ENCODE peak calls at places on chromosome 18, in six cellular contexts. One of them, this sample, is unnamed.

GRCh38 chr18:48230459-48231113 is 178.6 kb downstream of the ZBTB7C start:
- DNase-seq in brain microvascular endothelial cell: peak
- DNase-seq in testis: peak
- DNase-seq in foreskin keratinocyte: peak
- DNase-seq in Peyer's patch: no peak
- DNase-seq in IMR-90: peak
- DNase-seq in this sample: peak

GRCh38 chr18:9086624-9087023 is 15.9 kb upstream of the NDUFV2 start:
- DNase-seq in brain microvascular endothelial cell: no peak
- DNase-seq in IMR-90: no peak
- DNase-seq in Peyer's patch: no peak
- DNase-seq in foreskin keratinocyte: no peak
- DNase-seq in testis: no peak
- DNase-seq in this sample: no peak

GRCh38 chr18:48365965-48366364 is 43.2 kb downstream of the ZBTB7C start:
- DNase-seq in Peyer's patch: no peak
- DNase-seq in foreskin keratinocyte: no peak
- DNase-seq in IMR-90: no peak
- DNase-seq in brain microvascular endothelial cell: no peak
- DNase-seq in testis: no peak
- DNase-seq in this sample: no peak

GRCh38 chr18:76686737-76687231 is 135.6 kb upstream of the ZNF236 start:
- DNase-seq in testis: peak
- DNase-seq in IMR-90: peak
- DNase-seq in brain microvascular endothelial cell: peak
- DNase-seq in Peyer's patch: no peak
- DNase-seq in foreskin keratinocyte: peak
- DNase-seq in this sample: peak

GRCh38 chr18:6776193-6776592 is 46.7 kb downstream of the ARHGAP28 start:
- DNase-seq in foreskin keratinocyte: no peak
- DNase-seq in Peyer's patch: no peak
- DNase-seq in IMR-90: peak
- DNase-seq in brain microvascular endothelial cell: peak
- DNase-seq in testis: peak
- DNase-seq in this sample: no peak

GRCh38 chr18:27954226-27954625 is 222.7 kb downstream of the CDH2 start:
- DNase-seq in testis: no peak
- DNase-seq in Peyer's patch: no peak
- DNase-seq in foreskin keratinocyte: no peak
- DNase-seq in brain microvascular endothelial cell: peak
- DNase-seq in IMR-90: peak
- DNase-seq in this sample: no peak

GRCh38 chr18:49250819-49251388 is 209.5 kb downstream of the DYM start:
- DNase-seq in testis: no peak
- DNase-seq in IMR-90: peak
- DNase-seq in foreskin keratinocyte: peak
- DNase-seq in Peyer's patch: no peak
- DNase-seq in brain microvascular endothelial cell: peak
- DNase-seq in this sample: peak

GRCh38 chr18:49177812-49178211 is 227.0 kb upstream of the SMAD7 start:
- DNase-seq in IMR-90: peak
- DNase-seq in testis: no peak
- DNase-seq in foreskin keratinocyte: peak
- DNase-seq in Peyer's patch: no peak
- DNase-seq in brain microvascular endothelial cell: no peak
- DNase-seq in this sample: no peak

GRCh38 chr18:61606759-61607158 is 273.5 kb downstream of the CDH20 start:
- DNase-seq in Peyer's patch: no peak
- DNase-seq in IMR-90: peak
- DNase-seq in foreskin keratinocyte: peak
- DNase-seq in testis: peak
- DNase-seq in brain microvascular endothelial cell: peak
- DNase-seq in this sample: peak

GRCh38 chr18:54720590-54720989 is 107.7 kb upstream of the RAB27B start:
- DNase-seq in Peyer's patch: no peak
- DNase-seq in foreskin keratinocyte: no peak
- DNase-seq in IMR-90: peak
- DNase-seq in brain microvascular endothelial cell: no peak
- DNase-seq in testis: no peak
- DNase-seq in this sample: no peak

GRCh38 chr18:31273812-31274527 is 44.0 kb upstream of the DSG1 start:
- DNase-seq in foreskin keratinocyte: no peak
- DNase-seq in IMR-90: no peak
- DNase-seq in Peyer's patch: no peak
- DNase-seq in testis: no peak
- DNase-seq in brain microvascular endothelial cell: no peak
- DNase-seq in this sample: no peak

GRCh38 chr18:53490019-53490418 is 734.5 kb downstream of the MBD2 start:
- DNase-seq in brain microvascular endothelial cell: no peak
- DNase-seq in IMR-90: no peak
- DNase-seq in testis: no peak
- DNase-seq in foreskin keratinocyte: no peak
- DNase-seq in Peyer's patch: no peak
- DNase-seq in this sample: no peak

GRCh38 chr18:55233850-55234249 is 274.6 kb upstream of the CCDC68 start:
- DNase-seq in Peyer's patch: no peak
- DNase-seq in IMR-90: peak
- DNase-seq in testis: no peak
- DNase-seq in brain microvascular endothelial cell: peak
- DNase-seq in foreskin keratinocyte: no peak
- DNase-seq in this sample: no peak

DNA sequence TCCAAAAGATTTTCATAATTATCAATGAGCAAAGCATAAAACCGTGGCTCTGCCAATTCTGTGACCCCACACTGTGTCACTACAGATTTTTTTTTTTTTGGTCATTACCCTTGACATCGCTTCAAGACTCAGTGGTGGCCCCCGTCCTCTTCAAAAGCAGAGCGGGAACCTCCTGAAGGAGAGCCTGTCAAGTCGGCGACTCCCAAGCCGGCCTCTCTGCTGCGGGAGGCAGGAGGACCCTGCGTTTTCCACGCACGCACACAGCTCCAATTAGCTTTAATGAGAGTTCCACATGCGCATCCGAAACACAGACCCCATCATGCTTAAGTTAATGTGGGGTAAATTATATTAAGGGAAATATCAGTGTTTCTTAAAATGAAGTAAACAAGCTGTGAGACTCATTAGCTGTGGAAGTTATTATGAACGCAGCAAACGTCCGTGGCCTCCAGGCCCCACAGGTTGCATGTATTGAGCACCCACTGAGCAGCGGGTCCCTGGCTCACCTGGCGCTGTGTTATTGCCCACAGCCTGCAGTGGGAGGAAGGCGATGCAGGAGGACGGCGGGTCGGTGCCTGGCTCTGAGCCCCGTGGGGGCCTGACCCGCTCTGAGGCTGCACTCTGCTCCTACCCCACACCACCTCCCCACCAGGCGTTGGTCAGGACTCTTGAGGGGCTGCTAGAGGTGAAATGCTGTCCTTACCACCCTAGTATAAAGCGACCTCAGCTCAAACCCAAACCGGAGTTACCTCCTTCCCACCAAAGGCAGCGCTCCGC is 181.0 kb upstream of the SALL3 start:
- DNase-seq in brain microvascular endothelial cell: no peak
- DNase-seq in testis: no peak
- DNase-seq in IMR-90: no peak
- DNase-seq in Peyer's patch: no peak
- DNase-seq in foreskin keratinocyte: no peak
- DNase-seq in this sample: no peak
- TF ChIP-seq CTCF in brain microvascular endothelial cell: no peak
- TF ChIP-seq CTCF in testis: no peak
- TF ChIP-seq CTCF in IMR-90: no peak
- TF ChIP-seq CTCF in Peyer's patch: no peak
- TF ChIP-seq CTCF in foreskin keratinocyte: no peak
- TF ChIP-seq CTCF in this sample: no peak

DNA sequence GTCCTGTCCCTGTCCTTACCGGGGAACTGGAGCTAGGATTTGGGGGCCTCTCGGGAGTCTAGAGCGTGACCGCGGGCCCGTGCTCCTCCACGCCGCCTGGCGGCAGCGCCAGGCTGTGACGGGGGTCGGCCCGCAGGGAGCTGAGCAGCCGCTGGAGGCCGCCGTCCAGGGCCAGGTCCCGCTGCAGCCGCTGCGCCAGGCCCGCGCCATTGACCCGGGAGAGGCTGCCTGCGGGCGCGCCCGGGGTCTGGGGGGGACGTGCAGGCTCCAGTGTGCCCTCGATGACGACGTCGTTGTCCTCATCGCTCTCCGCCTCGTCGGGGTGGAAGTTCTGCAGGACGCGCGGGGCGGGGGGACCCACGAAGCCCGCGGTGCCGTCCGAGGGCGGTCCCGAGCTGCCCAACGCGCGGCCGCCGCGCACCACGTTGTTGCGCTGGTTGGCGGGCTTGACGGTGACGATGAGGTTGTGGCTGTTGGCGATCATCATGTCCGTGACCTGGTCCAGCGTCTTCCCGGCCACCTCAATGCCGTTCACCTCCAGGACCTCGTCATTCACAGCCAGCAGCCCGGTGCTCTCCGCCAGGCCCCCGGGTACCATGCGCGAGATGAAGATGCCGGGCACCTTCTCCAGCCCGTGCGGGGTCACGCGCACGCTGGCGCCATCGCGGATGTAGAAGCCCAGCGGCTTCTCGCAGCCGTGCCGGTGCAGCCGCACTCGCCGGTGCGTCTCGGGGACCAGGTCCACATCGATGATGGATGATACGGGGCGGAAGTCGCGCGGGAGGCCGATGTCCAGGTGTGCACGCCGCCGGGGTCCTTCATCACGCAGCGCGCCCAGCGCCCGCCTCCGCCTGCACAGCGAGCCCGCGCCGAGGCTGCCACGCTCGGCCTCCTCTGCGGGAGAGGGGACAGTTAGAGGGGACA is 50.9 kb downstream of the ADNP2 start:
- DNase-seq in foreskin keratinocyte: no peak
- DNase-seq in IMR-90: no peak
- DNase-seq in Peyer's patch: no peak
- DNase-seq in brain microvascular endothelial cell: no peak
- DNase-seq in testis: peak
- DNase-seq in this sample: no peak
- TF ChIP-seq CTCF in foreskin keratinocyte: no peak
- TF ChIP-seq CTCF in IMR-90: peak
- TF ChIP-seq CTCF in Peyer's patch: no peak
- TF ChIP-seq CTCF in brain microvascular endothelial cell: peak
- TF ChIP-seq CTCF in testis: peak
- TF ChIP-seq CTCF in this sample: no peak

GRCh38 chr18:50611529-50611941 is 51.6 kb downstream of the MAPK4 start:
- DNase-seq in testis: peak
- DNase-seq in brain microvascular endothelial cell: no peak
- DNase-seq in foreskin keratinocyte: peak
- DNase-seq in Peyer's patch: no peak
- DNase-seq in IMR-90: no peak
- DNase-seq in this sample: no peak

GRCh38 chr18:50606609-50607008 is 46.7 kb downstream of the MAPK4 start:
- DNase-seq in testis: no peak
- DNase-seq in foreskin keratinocyte: no peak
- DNase-seq in IMR-90: no peak
- DNase-seq in Peyer's patch: no peak
- DNase-seq in brain microvascular endothelial cell: no peak
- DNase-seq in this sample: no peak

GRCh38 chr18:50607374-50607933 is 47.6 kb downstream of the MAPK4 start:
- DNase-seq in foreskin keratinocyte: no peak
- DNase-seq in brain microvascular endothelial cell: no peak
- DNase-seq in Peyer's patch: no peak
- DNase-seq in testis: no peak
- DNase-seq in IMR-90: no peak
- DNase-seq in this sample: no peak

GRCh38 chr18:50614838-50615237 is 55.0 kb downstream of the MAPK4 start:
- DNase-seq in brain microvascular endothelial cell: no peak
- DNase-seq in foreskin keratinocyte: peak
- DNase-seq in IMR-90: no peak
- DNase-seq in testis: peak
- DNase-seq in Peyer's patch: no peak
- DNase-seq in this sample: peak

GRCh38 chr18:50610349-50610748 is 50.5 kb downstream of the MAPK4 start:
- DNase-seq in brain microvascular endothelial cell: no peak
- DNase-seq in Peyer's patch: no peak
- DNase-seq in IMR-90: no peak
- DNase-seq in testis: peak
- DNase-seq in foreskin keratinocyte: no peak
- DNase-seq in this sample: no peak
- TF ChIP-seq CTCF in brain microvascular endothelial cell: peak
- TF ChIP-seq CTCF in Peyer's patch: no peak
- TF ChIP-seq CTCF in IMR-90: no peak
- TF ChIP-seq CTCF in testis: peak
- TF ChIP-seq CTCF in foreskin keratinocyte: peak
- TF ChIP-seq CTCF in this sample: peak

GRCh38 chr18:10437837-10438236 is 16.6 kb upstream of the APCDD1 start:
- DNase-seq in Peyer's patch: no peak
- DNase-seq in IMR-90: no peak
- DNase-seq in foreskin keratinocyte: no peak
- DNase-seq in testis: no peak
- DNase-seq in brain microvascular endothelial cell: no peak
- DNase-seq in this sample: no peak
- TF ChIP-seq CTCF in Peyer's patch: no peak
- TF ChIP-seq CTCF in IMR-90: no peak
- TF ChIP-seq CTCF in foreskin keratinocyte: no peak
- TF ChIP-seq CTCF in testis: no peak
- TF ChIP-seq CTCF in brain microvascular endothelial cell: no peak
- TF ChIP-seq CTCF in this sample: peak

This sample was measured in Calu3.